ENCODE peak calls at places on chromosomes 7 and 10, in four cellular contexts. U is stomach, T is HCT116, B is GM12891. G is an unnamed sample.
A peak's percentile ranks its signal among the peaks of the same experiment; 100 is the strongest.

GRCh38 chr7:85041599-85042216 is 145.1 kb downstream of the SEMA3D start:
- DNase-seq in U (peak; percentile 82), T (peak; percentile 62), B (no peak), G (peak; percentile 2)

GRCh38 chr10:127195571-127196226 is 692 bp downstream of the INSYN2A start:
- DNase-seq in U (no peak), T (no peak), B (no peak), G (no peak)

GRCh38 chr7:134154581-134155130 is 27.5 kb downstream of the LRGUK start:
- DNase-seq in U (no peak), T (no peak), B (no peak), G (no peak)

GRCh38 chr10:18214692-18215563 is 74.7 kb downstream of the CACNB2 start:
- DNase-seq in U (no peak), T (no peak), B (peak; percentile 7), G (peak; percentile 10)

GRCh38 chr7:290554-291301 is 758 bp downstream of the FOXL3 start:
- DNase-seq in U (no peak), T (no peak), B (no peak), G (no peak)

GRCh38 chr7:156155988-156156733 is 343.9 kb upstream of the SHH start:
- DNase-seq in U (no peak), T (no peak), B (no peak), G (no peak)

GRCh38 chr7:131026297-131027003 is 292.4 kb upstream of the KLF14 start:
- DNase-seq in U (no peak), T (no peak), B (no peak), G (no peak)

GRCh38 chr10:128222317-128222849 is 96.2 kb upstream of the MKI67 start:
- DNase-seq in U (no peak), T (no peak), B (no peak), G (no peak)

GRCh38 chr7:116185956-116186355 is 24.4 kb upstream of the TES start:
- DNase-seq in U (no peak), T (no peak), B (no peak), G (no peak)

GRCh38 chr7:139972000-139972399 is 90.8 kb downstream of the PARP12 start:
- DNase-seq in U (no peak), T (no peak), B (no peak), G (no peak)

GRCh38 chr10:132788180-132788830 is 2.4 kb upstream of the NKX6-2 start:
- DNase-seq in U (peak; percentile 49), T (no peak), B (no peak), G (no peak)

GRCh38 chr7:46145412-46145811 is 224.3 kb upstream of the IGFBP3 start:
- DNase-seq in U (no peak), T (no peak), B (no peak), G (peak; percentile 71)

GRCh38 chr7:135803143-135803542 is 54.5 kb upstream of the FAM180A start:
- DNase-seq in U (no peak), T (no peak), B (no peak), G (no peak)

GRCh38 chr7:98771519-98772241 is 98.1 kb downstream of the TMEM130 start:
- DNase-seq in U (no peak), T (no peak), B (no peak), G (no peak)

GRCh38 chr7:5179756-5180155 is 10.3 kb upstream of the WIPI2 start:
- DNase-seq in U (no peak), T (no peak), B (no peak), G (no peak)

GRCh38 chr10:17622061-17622460 is 4.9 kb upstream of the HACD1 start:
- DNase-seq in U (no peak), T (no peak), B (no peak), G (no peak)

GRCh38 chr10:113058175-113058961 is 108.3 kb downstream of the TCF7L2 start:
- DNase-seq in U (no peak), T (no peak), B (no peak), G (no peak)

GRCh38 chr7:27193335-27194001 is 6.4 kb downstream of the HOXA13 start:
- DNase-seq in U (no peak), T (no peak), B (no peak), G (no peak)

GRCh38 chr10:86343761-86344160 is 22.8 kb downstream of the GRID1 start:
- DNase-seq in U (no peak), T (no peak), B (no peak), G (no peak)

GRCh38 chr7:152528612-152529011 is 92.8 kb upstream of the KMT2C start:
- DNase-seq in U (no peak), T (no peak), B (no peak), G (no peak)

GRCh38 chr10:24383681-24384106 is 174.8 kb downstream of the KIAA1217 start:
- DNase-seq in U (peak; percentile 95), T (peak; percentile 81), B (peak; percentile 40), G (peak; percentile 82)

GRCh38 chr7:150931199-150931869 is 46.8 kb downstream of the KCNH2 start:
- DNase-seq in U (peak; percentile 27), T (no peak), B (no peak), G (no peak)

GRCh38 chr7:24800073-24800472 is 42.8 kb upstream of the GSDME start:
- DNase-seq in U (no peak), T (no peak), B (no peak), G (no peak)

GRCh38 chr7:156156734-156157408 is 344.6 kb upstream of the SHH start:
- DNase-seq in U (peak; percentile 72), T (peak; percentile 54), B (no peak), G (peak; percentile 63)

GRCh38 chr7:38274927-38275326 is 1.5 kb upstream of the TARP start:
- DNase-seq in U (no peak), T (no peak), B (no peak), G (no peak)

GRCh38 chr7:38273286-38273995 is at the start of gene TARP:
- DNase-seq in U (no peak), T (no peak), B (no peak), G (no peak)

GRCh38 chr7:38276096-38276857 is 2.8 kb upstream of the TARP start:
- DNase-seq in U (no peak), T (no peak), B (no peak), G (no peak)

GRCh38 chr7:38280000-38280399 is 6.6 kb upstream of the TARP start:
- DNase-seq in U (no peak), T (no peak), B (no peak), G (no peak)

DNA sequence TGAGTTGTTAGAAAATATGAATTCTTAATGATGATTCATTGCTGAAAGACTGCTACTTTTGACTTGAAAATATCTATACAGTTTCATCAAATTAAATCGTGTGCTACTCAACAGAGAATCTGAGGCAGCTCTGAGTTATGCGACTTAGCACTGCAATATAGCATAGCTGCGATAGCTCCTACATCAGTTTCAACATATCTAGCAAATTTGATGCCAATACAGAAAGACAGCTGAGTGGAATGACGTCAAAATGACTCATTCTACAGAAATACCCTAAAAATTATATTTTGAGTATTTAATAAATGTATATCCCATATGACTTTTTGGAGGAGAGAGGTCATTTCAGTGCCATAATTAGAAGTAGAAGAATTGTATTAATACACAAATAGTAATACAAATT is 1.1 kb upstream of the TARP start:
- DNase-seq in U (no peak), T (no peak), B (no peak), G (no peak)
- TF ChIP-seq POLR2A in U (no peak), T (no peak), B (no peak), G (no peak)

GRCh38 chr7:100356416-100357068 is 1.4 kb upstream of the PILRB start:
- DNase-seq in U (no peak), T (no peak), B (no peak), G (no peak)
- TF ChIP-seq POLR2A in U (no peak), T (no peak), B (no peak), G (no peak)

DNA sequence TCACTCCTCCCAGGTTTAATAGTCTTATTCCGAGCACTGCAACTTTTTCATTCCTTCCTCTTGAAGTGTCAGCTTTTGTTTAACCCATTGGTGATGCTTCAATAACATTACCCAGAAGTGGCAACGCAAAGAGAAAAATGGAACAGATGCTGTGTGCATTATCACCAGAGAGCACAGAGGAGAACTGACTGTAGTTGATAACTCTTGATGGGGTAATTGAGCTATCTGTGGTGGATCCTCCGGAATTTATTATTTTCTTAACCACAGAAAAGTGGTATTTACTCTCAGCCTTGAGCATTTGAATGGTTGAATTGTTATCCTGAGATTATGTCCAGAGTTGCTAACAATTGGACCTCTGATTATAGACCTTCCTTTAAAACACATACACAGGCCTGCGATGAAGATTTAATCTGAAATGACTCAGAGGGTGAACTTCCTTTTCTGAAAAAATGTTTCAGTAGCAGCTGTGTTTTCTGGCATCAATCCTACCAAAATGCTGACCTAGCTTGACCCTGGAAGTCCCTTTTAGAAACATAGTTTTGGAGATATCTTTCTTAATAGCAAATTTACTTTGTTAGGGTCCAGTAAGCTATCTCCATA is 1584.4 kb upstream of the LRRTM3 start:
- DNase-seq in U (no peak), T (no peak), B (no peak), G (no peak)
- TF ChIP-seq POLR2A in U (no peak), T (no peak), B (no peak), G (no peak)

GRCh38 chr10:72297968-72298773 is 24.4 kb downstream of the DDIT4 start:
- DNase-seq in U (peak; percentile 98), T (peak; percentile 94), B (peak; percentile 85), G (peak; percentile 98)

GRCh38 chr10:72298774-72299519 is 25.2 kb downstream of the DDIT4 start:
- DNase-seq in U (no peak), T (no peak), B (no peak), G (no peak)

GRCh38 chr10:72308320-72308987 is 34.7 kb downstream of the DDIT4 start:
- DNase-seq in U (peak; percentile 57), T (peak; percentile 82), B (no peak), G (peak; percentile 85)

GRCh38 chr10:72306215-72306760 is 32.6 kb downstream of the DDIT4 start:
- DNase-seq in U (no peak), T (no peak), B (no peak), G (no peak)

DNA sequence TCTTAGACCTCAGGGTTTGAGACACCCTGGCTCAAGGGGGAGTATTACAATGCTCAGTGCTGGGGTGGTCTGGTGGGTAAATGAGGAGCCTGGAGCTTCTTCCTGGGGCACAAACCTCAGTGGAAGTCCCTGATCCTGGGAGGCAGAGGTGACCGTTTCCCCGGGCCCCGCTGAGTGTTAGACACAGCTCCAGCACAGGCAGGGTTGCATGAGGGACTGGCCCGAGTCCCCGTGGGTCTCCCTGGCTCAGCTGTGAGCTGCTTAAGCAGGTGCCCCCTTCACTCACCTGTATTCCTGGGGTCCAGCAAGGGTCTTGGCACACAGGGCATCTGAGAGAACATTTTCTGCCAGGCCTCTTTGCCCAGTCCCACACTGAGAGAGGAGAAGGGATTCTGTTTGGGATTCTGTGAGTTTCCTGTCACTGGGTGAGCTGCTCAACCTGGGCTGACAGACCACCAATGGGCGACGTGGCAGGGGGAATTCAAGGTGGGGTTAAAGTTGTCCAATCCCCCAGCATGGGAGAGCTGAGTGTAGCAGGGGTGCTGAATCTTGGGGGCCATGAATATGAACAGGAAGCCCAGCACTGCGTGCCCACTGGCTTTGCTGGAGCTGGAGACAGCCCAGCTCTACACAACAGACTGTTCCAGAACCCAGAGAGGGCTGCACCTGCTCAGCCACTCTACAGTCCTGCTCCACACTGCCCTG is 29.9 kb downstream of the DDIT4 start:
- DNase-seq in U (no peak), T (no peak), B (no peak), G (no peak)
- TF ChIP-seq POLR2A in U (no peak), T (peak; percentile 96), B (no peak), G (no peak)

GRCh38 chr10:69828115-69828870 is 26.6 kb downstream of the COL13A1 start:
- DNase-seq in U (no peak), T (no peak), B (no peak), G (no peak)

GRCh38 chr10:69835233-69835632 is 33.5 kb downstream of the COL13A1 start:
- DNase-seq in U (no peak), T (no peak), B (no peak), G (no peak)

GRCh38 chr10:69829792-69830191 is 28.1 kb downstream of the COL13A1 start:
- DNase-seq in U (no peak), T (no peak), B (no peak), G (no peak)

GRCh38 chr10:69826789-69827532 is 25.3 kb downstream of the COL13A1 start:
- DNase-seq in U (no peak), T (no peak), B (no peak), G (no peak)

GRCh38 chr10:69831231-69831855 is 29.6 kb downstream of the COL13A1 start:
- DNase-seq in U (no peak), T (no peak), B (no peak), G (peak; percentile 69)
- TF ChIP-seq POLR2A in U (no peak), T (no peak), B (no peak), G (no peak)